ENCODE peak calls at places on chromosomes 16 and 17, in nine cellular contexts. S is activated CD4-positive, alpha-beta T cell treated with anti-CD3 and anti-CD28 coated beads for 24 hours; V is stimulated activated CD4-positive, alpha-beta T cell treated with anti-CD3 and anti-CD28 coated beads, TNF-alpha, amount 100 ng/mL, for 48 hours; I is globus pallidus; M is astrocyte of the spinal cord; B is midbrain; Y is HFF-Myc; N is aorta; R is RWPE1. H is an unnamed sample.

GRCh38 chr17:13601317-13601775 is 383 bp downstream of the HS3ST3A1 start:
- DNase-seq in S (no peak), V (no peak), I (no peak), M (peak), B (no peak), Y (no peak), N (no peak), R (peak), H (no peak)

GRCh38 chr16:67155305-67156145 is 4.2 kb downstream of the TRADD start:
- DNase-seq in S (peak), V (peak), I (peak), M (peak), B (peak), Y (no peak), N (peak), R (peak), H (peak)

GRCh38 chr17:28982191-28982793 is 23.5 kb downstream of the SEZ6 start:
- DNase-seq in S (peak), V (no peak), I (no peak), M (peak), B (no peak), Y (no peak), N (no peak), R (no peak), H (no peak)

GRCh38 chr17:63927464-63928171 is 4.5 kb downstream of the CD79B start:
- DNase-seq in S (no peak), V (no peak), I (no peak), M (no peak), B (no peak), Y (no peak), N (no peak), R (no peak), H (no peak)

GRCh38 chr16:61936522-61936921 is 99.7 kb downstream of the CDH8 start:
- DNase-seq in S (no peak), V (no peak), I (peak), M (no peak), B (peak), Y (no peak), N (no peak), R (no peak), H (no peak)

GRCh38 chr16:57245472-57246113 is 534 bp downstream of the ARL2BP start:
- DNase-seq in S (no peak), V (no peak), I (peak), M (no peak), B (no peak), Y (no peak), N (peak), R (peak), H (no peak)

GRCh38 chr17:13749566-13750235 is 148.0 kb upstream of the HS3ST3A1 start:
- DNase-seq in S (no peak), V (no peak), I (no peak), M (no peak), B (no peak), Y (no peak), N (no peak), R (no peak), H (no peak)

GRCh38 chr17:49565948-49566491 is 9.7 kb upstream of the NXPH3 start:
- DNase-seq in S (no peak), V (no peak), I (no peak), M (peak), B (peak), Y (no peak), N (peak), R (no peak), H (peak)

GRCh38 chr17:44774271-44775135 is 15.7 kb downstream of the ADAM11 start:
- DNase-seq in S (peak), V (peak), I (peak), M (peak), B (peak), Y (peak), N (peak), R (peak), H (peak)

GRCh38 chr16:68658258-68658973 is 13.3 kb downstream of the CDH3 start:
- DNase-seq in S (no peak), V (no peak), I (no peak), M (peak), B (no peak), Y (peak), N (no peak), R (peak), H (no peak)

GRCh38 chr16:10608687-10609409 is 28.4 kb upstream of the EMP2 start:
- DNase-seq in S (no peak), V (no peak), I (no peak), M (no peak), B (no peak), Y (no peak), N (no peak), R (no peak), H (no peak)

GRCh38 chr16:84607694-84608093 is 10.2 kb downstream of the COTL1 start:
- DNase-seq in S (no peak), V (no peak), I (no peak), M (no peak), B (no peak), Y (no peak), N (no peak), R (no peak), H (no peak)

GRCh38 chr17:45200701-45201100 is 21.0 kb upstream of the FMNL1 start:
- DNase-seq in S (no peak), V (no peak), I (no peak), M (no peak), B (no peak), Y (no peak), N (no peak), R (no peak), H (no peak)

GRCh38 chr17:76492989-76493501 is 8.2 kb downstream of the RHBDF2 start:
- DNase-seq in S (no peak), V (peak), I (peak), M (peak), B (peak), Y (no peak), N (peak), R (peak), H (peak)

GRCh38 chr16:30351586-30352419 is 3.3 kb downstream of the CD2BP2 start:
- DNase-seq in S (no peak), V (no peak), I (peak), M (peak), B (peak), Y (no peak), N (peak), R (no peak), H (peak)

GRCh38 chr17:73706858-73707257 is 62.6 kb upstream of the SDK2 start:
- DNase-seq in S (no peak), V (no peak), I (no peak), M (no peak), B (no peak), Y (no peak), N (no peak), R (no peak), H (no peak)

GRCh38 chr16:1220841-1221627 is 4.0 kb downstream of the TPSG1 start:
- DNase-seq in S (no peak), V (no peak), I (no peak), M (no peak), B (no peak), Y (no peak), N (no peak), R (no peak), H (no peak)

GRCh38 chr17:33732116-33732515 is 439.0 kb upstream of the ASIC2 start:
- DNase-seq in S (no peak), V (no peak), I (no peak), M (no peak), B (no peak), Y (no peak), N (no peak), R (peak), H (no peak)

GRCh38 chr17:75181110-75181509 is 1.6 kb downstream of the SUMO2 start:
- DNase-seq in S (no peak), V (no peak), I (no peak), M (no peak), B (no peak), Y (no peak), N (no peak), R (no peak), H (no peak)

GRCh38 chr16:1678500-1679098 is 520 bp downstream of the JPT2 start:
- DNase-seq in S (peak), V (peak), I (peak), M (no peak), B (no peak), Y (no peak), N (no peak), R (peak), H (peak)

GRCh38 chr17:35900280-35900679 is 20.1 kb upstream of the CCL5 start:
- DNase-seq in S (no peak), V (no peak), I (no peak), M (no peak), B (no peak), Y (no peak), N (no peak), R (peak), H (no peak)

GRCh38 chr16:24419709-24420108 is 119.7 kb upstream of the RBBP6 start:
- DNase-seq in S (no peak), V (no peak), I (no peak), M (no peak), B (no peak), Y (no peak), N (no peak), R (no peak), H (no peak)

GRCh38 chr17:75549246-75550138 is 24.0 kb downstream of the LLGL2 start:
- DNase-seq in S (no peak), V (no peak), I (no peak), M (no peak), B (no peak), Y (no peak), N (no peak), R (peak), H (no peak)

GRCh38 chr16:82298472-82298871 is 128.4 kb upstream of the MPHOSPH6 start:
- DNase-seq in S (no peak), V (no peak), I (no peak), M (no peak), B (no peak), Y (no peak), N (no peak), R (no peak), H (no peak)

GRCh38 chr17:76307299-76307965 is 644 bp downstream of the QRICH2 start:
- DNase-seq in S (no peak), V (no peak), I (no peak), M (no peak), B (no peak), Y (no peak), N (no peak), R (no peak), H (no peak)

GRCh38 chr16:19108409-19109287 is 5.1 kb upstream of the ITPRIPL2 start:
- DNase-seq in S (no peak), V (no peak), I (no peak), M (no peak), B (no peak), Y (no peak), N (no peak), R (no peak), H (peak)

GRCh38 chr16:55701442-55702319 is 45.9 kb downstream of the SLC6A2 start:
- DNase-seq in S (peak), V (peak), I (peak), M (peak), B (peak), Y (peak), N (peak), R (peak), H (peak)

GRCh38 chr16:58299757-58300349 is 5.0 kb upstream of the PRSS54 start:
- DNase-seq in S (no peak), V (peak), I (no peak), M (no peak), B (no peak), Y (no peak), N (no peak), R (no peak), H (no peak)

GRCh38 chr17:50564916-50565315 is 4.4 kb downstream of the CACNA1G start:
- DNase-seq in S (no peak), V (no peak), I (no peak), M (no peak), B (no peak), Y (peak), N (peak), R (no peak), H (peak)

GRCh38 chr17:17647521-17648178 is 33.6 kb upstream of the RAI1 start:
- DNase-seq in S (no peak), V (no peak), I (no peak), M (no peak), B (no peak), Y (no peak), N (no peak), R (no peak), H (no peak)

GRCh38 chr17:39671651-39672521 is 3.6 kb downstream of the PNMT start:
- DNase-seq in S (no peak), V (no peak), I (no peak), M (peak), B (no peak), Y (no peak), N (no peak), R (peak), H (peak)

GRCh38 chr16:825298-826061 is 24.9 kb upstream of the GNG13 start:
- DNase-seq in S (no peak), V (no peak), I (peak), M (no peak), B (peak), Y (no peak), N (no peak), R (no peak), H (no peak)

GRCh38 chr16:642189-643049 is 791 bp downstream of the MCRIP2 start:
- DNase-seq in S (no peak), V (no peak), I (no peak), M (no peak), B (peak), Y (no peak), N (peak), R (no peak), H (no peak)

GRCh38 chr16:27676807-27677206 is 126.9 kb downstream of the KATNIP start:
- DNase-seq in S (no peak), V (no peak), I (no peak), M (peak), B (no peak), Y (no peak), N (no peak), R (no peak), H (no peak)

GRCh38 chr16:14139872-14140271 is 68.8 kb downstream of the MRTFB start:
- DNase-seq in S (no peak), V (no peak), I (no peak), M (no peak), B (no peak), Y (no peak), N (no peak), R (no peak), H (no peak)

GRCh38 chr16:78489631-78490030 is 390.2 kb downstream of the WWOX start:
- DNase-seq in S (no peak), V (no peak), I (no peak), M (no peak), B (no peak), Y (no peak), N (no peak), R (no peak), H (no peak)

GRCh38 chr16:57381791-57382534 is 9.7 kb downstream of the CX3CL1 start:
- DNase-seq in S (no peak), V (no peak), I (no peak), M (no peak), B (no peak), Y (no peak), N (no peak), R (no peak), H (no peak)

GRCh38 chr16:19860146-19861030 is 24.3 kb downstream of the GPRC5B start:
- DNase-seq in S (no peak), V (no peak), I (peak), M (peak), B (peak), Y (no peak), N (no peak), R (peak), H (no peak)

H was measured in tibial artery.